ENCODE peak calls at places on chromosomes 12 and 14, in nine cellular contexts. L is activated CD8-positive, alpha-beta T cell treated with anti-CD3 and anti-CD28 coated beads for 36 hours; C is Right ventricle myocardium superior; G is epithelial cell of prostate; Z is activated T-helper 1 cell treated with Interleukin-2 at 50 U/mL for 16 hours; U is cardiac fibroblast; T is stimulated activated CD4-positive, alpha-beta T cell treated with anti-CD3 and anti-CD28 coated beads, Interleukin-4, amount 100 ng/mL, for 4 hours; W is amniotic stem cell; V is pulmonary artery endothelial cell. N is an unnamed sample.

GRCh38 chr12:48868446-48868845 is 2.8 kb upstream of the RND1 start:
- DNase-seq in Z (no peak), G (no peak), V (no peak), L (no peak), U (peak; percentile 42), W (no peak), T (no peak), C (no peak), N (no peak)

GRCh38 chr12:115172521-115172920 is 488.5 kb upstream of the TBX3 start:
- DNase-seq in V (no peak), Z (no peak), U (no peak), C (no peak), G (no peak), T (no peak), L (no peak), W (peak; percentile 24), N (no peak)

GRCh38 chr12:1592444-1593231 is 1.7 kb downstream of the FBXL14 start:
- DNase-seq in U (peak; percentile 55), T (peak; percentile 69), Z (peak; percentile 36), C (peak; percentile 45), G (no peak), W (no peak), L (peak; percentile 91), V (no peak), N (peak; percentile 43)

GRCh38 chr14:51244591-51244990 is 4.5 kb downstream of the TMX1 start:
- DNase-seq in G (no peak), W (no peak), L (no peak), V (no peak), Z (no peak), C (no peak), T (no peak), U (no peak), N (no peak)

GRCh38 chr12:121144416-121144914 is 11.8 kb downstream of the P2RX7 start:
- DNase-seq in Z (no peak), G (no peak), L (no peak), T (no peak), U (peak; percentile 22), C (no peak), V (no peak), W (no peak), N (peak; percentile 34)

GRCh38 chr12:106705971-106706370 is 68.5 kb upstream of the RIC8B start:
- DNase-seq in T (no peak), C (no peak), V (no peak), W (no peak), Z (no peak), L (no peak), G (no peak), U (no peak), N (no peak)

GRCh38 chr12:103169-103981 is 36.8 kb downstream of the IQSEC3 start:
- DNase-seq in U (no peak), C (no peak), G (no peak), V (no peak), T (no peak), W (no peak), Z (no peak), L (no peak), N (no peak)

GRCh38 chr14:99078426-99078825 is 193.6 kb downstream of the BCL11B start:
- DNase-seq in C (no peak), T (no peak), L (no peak), W (no peak), Z (no peak), V (no peak), G (no peak), U (no peak), N (no peak)

GRCh38 chr12:24066865-24067264 is 117.4 kb upstream of the SOX5 start:
- DNase-seq in V (no peak), L (no peak), U (peak; percentile 76), Z (no peak), W (no peak), G (no peak), T (no peak), C (no peak), N (no peak)

GRCh38 chr12:24496755-24497154 is 452.1 kb downstream of the BCAT1 start:
- DNase-seq in T (no peak), U (peak; percentile 12), V (no peak), C (no peak), L (no peak), Z (no peak), W (no peak), G (no peak), N (no peak)

GRCh38 chr14:89418976-89419375 is 1.9 kb upstream of the FOXN3 start:
- DNase-seq in V (no peak), T (no peak), U (no peak), C (no peak), Z (no peak), L (peak; percentile 39), G (no peak), W (no peak), N (no peak)

GRCh38 chr14:34172052-34172451 is 221.2 kb upstream of the EGLN3 start:
- DNase-seq in U (no peak), W (no peak), C (no peak), T (no peak), V (no peak), L (no peak), Z (no peak), G (no peak), N (no peak)

GRCh38 chr12:24821691-24822090 is 127.2 kb downstream of the BCAT1 start:
- DNase-seq in C (no peak), L (no peak), T (no peak), V (no peak), U (peak; percentile 39), G (peak; percentile 39), Z (no peak), W (no peak), N (no peak)

GRCh38 chr12:67540920-67541624 is 107.5 kb upstream of the DYRK2 start:
- DNase-seq in W (no peak), U (no peak), Z (no peak), V (no peak), L (no peak), G (peak; percentile 66), T (no peak), C (no peak), N (no peak)

GRCh38 chr12:107955966-107956643 is 173.0 kb upstream of the WSCD2 start:
- DNase-seq in C (no peak), V (no peak), T (no peak), G (no peak), L (no peak), W (no peak), U (no peak), Z (no peak), N (no peak)

GRCh38 chr12:71584356-71584755 is 79.3 kb downstream of the ZFC3H1 start:
- DNase-seq in Z (no peak), W (no peak), C (no peak), L (no peak), V (no peak), G (no peak), T (no peak), U (no peak), N (no peak)

GRCh38 chr12:48815281-48816110 is 2.8 kb upstream of the CACNB3 start:
- DNase-seq in Z (peak; percentile 4), W (peak; percentile 32), L (peak; percentile 37), C (peak; percentile 84), T (no peak), G (no peak), V (peak; percentile 30), U (peak; percentile 90), N (peak; percentile 80)

GRCh38 chr14:94562019-94562418 is 777 bp downstream of the SERPINA4 start:
- DNase-seq in Z (no peak), L (no peak), G (no peak), C (no peak), V (no peak), U (no peak), T (no peak), W (no peak), N (no peak)

GRCh38 chr12:132477009-132477702 is 12.8 kb upstream of the FBRSL1 start:
- DNase-seq in W (no peak), V (no peak), T (no peak), Z (no peak), U (no peak), C (peak; percentile 40), G (no peak), L (peak; percentile 35), N (no peak)

GRCh38 chr12:56878010-56878339 is 56.2 kb downstream of the SDR9C7 start:
- DNase-seq in G (no peak), T (no peak), W (no peak), U (peak; percentile 58), C (no peak), Z (no peak), V (no peak), L (no peak), N (no peak)

GRCh38 chr14:69034612-69035262 is 55.6 kb upstream of the ACTN1 start:
- DNase-seq in V (peak; percentile 89), G (no peak), Z (no peak), C (no peak), L (no peak), W (peak; percentile 34), U (peak; percentile 66), T (no peak), N (no peak)